ENCODE peak calls at places on chromosomes 7 and 10, in nine cellular contexts. One of them, this sample, is unnamed.

GRCh38 chr10:12251581-12251980 is 55.6 kb downstream of the CDC123 start:
- DNase-seq in IMR-90: no peak
- DNase-seq in transverse colon: no peak
- DNase-seq in GM20000: no peak
- DNase-seq in cardiac muscle cell: no peak
- DNase-seq in endothelial cell: no peak
- DNase-seq in GM13977: no peak
- DNase-seq in coronary artery: no peak
- DNase-seq in epithelial cell of esophagus: no peak
- DNase-seq in this sample: no peak

GRCh38 chr7:133091943-133092464 is 10.1 kb upstream of the CHCHD3 start:
- DNase-seq in IMR-90: no peak
- DNase-seq in transverse colon: no peak
- DNase-seq in GM20000: no peak
- DNase-seq in cardiac muscle cell: no peak
- DNase-seq in endothelial cell: no peak
- DNase-seq in GM13977: no peak
- DNase-seq in coronary artery: no peak
- DNase-seq in epithelial cell of esophagus: no peak
- DNase-seq in this sample: no peak

GRCh38 chr10:69726850-69727249 is 74.9 kb upstream of the COL13A1 start:
- DNase-seq in IMR-90: no peak
- DNase-seq in transverse colon: no peak
- DNase-seq in GM20000: no peak
- DNase-seq in cardiac muscle cell: no peak
- DNase-seq in endothelial cell: no peak
- DNase-seq in GM13977: no peak
- DNase-seq in coronary artery: no peak
- DNase-seq in epithelial cell of esophagus: no peak
- DNase-seq in this sample: no peak

GRCh38 chr10:126222736-126223511 is 165.4 kb downstream of the ADAM12 start:
- DNase-seq in IMR-90: peak; percentile 18
- DNase-seq in transverse colon: no peak
- DNase-seq in GM20000: no peak
- DNase-seq in cardiac muscle cell: peak; percentile 56
- DNase-seq in endothelial cell: no peak
- DNase-seq in GM13977: no peak
- DNase-seq in coronary artery: no peak
- DNase-seq in epithelial cell of esophagus: no peak
- DNase-seq in this sample: peak; percentile 34

GRCh38 chr7:7152315-7152714 is 30.0 kb upstream of the C1GALT1 start:
- DNase-seq in IMR-90: no peak
- DNase-seq in transverse colon: no peak
- DNase-seq in GM20000: no peak
- DNase-seq in cardiac muscle cell: no peak
- DNase-seq in endothelial cell: no peak
- DNase-seq in GM13977: no peak
- DNase-seq in coronary artery: no peak
- DNase-seq in epithelial cell of esophagus: no peak
- DNase-seq in this sample: no peak

GRCh38 chr10:118423800-118424479 is 81.8 kb upstream of the FAM204A start:
- DNase-seq in IMR-90: peak; percentile 81
- DNase-seq in transverse colon: peak; percentile 76
- DNase-seq in GM20000: peak; percentile 51
- DNase-seq in cardiac muscle cell: peak; percentile 92
- DNase-seq in endothelial cell: peak; percentile 90
- DNase-seq in GM13977: peak; percentile 24
- DNase-seq in coronary artery: no peak
- DNase-seq in epithelial cell of esophagus: peak; percentile 95
- DNase-seq in this sample: peak; percentile 87

GRCh38 chr7:156095908-156096539 is 283.8 kb upstream of the SHH start:
- DNase-seq in IMR-90: no peak
- DNase-seq in transverse colon: no peak
- DNase-seq in GM20000: no peak
- DNase-seq in cardiac muscle cell: no peak
- DNase-seq in endothelial cell: no peak
- DNase-seq in GM13977: no peak
- DNase-seq in coronary artery: no peak
- DNase-seq in epithelial cell of esophagus: no peak
- DNase-seq in this sample: no peak

GRCh38 chr7:128389085-128389814 is 20.5 kb downstream of the IMPDH1 start:
- DNase-seq in IMR-90: no peak
- DNase-seq in transverse colon: no peak
- DNase-seq in GM20000: no peak
- DNase-seq in cardiac muscle cell: no peak
- DNase-seq in endothelial cell: no peak
- DNase-seq in GM13977: no peak
- DNase-seq in coronary artery: no peak
- DNase-seq in epithelial cell of esophagus: no peak
- DNase-seq in this sample: no peak

GRCh38 chr7:41053830-41054229 is 649.1 kb downstream of the INHBA start:
- DNase-seq in IMR-90: peak; percentile 87
- DNase-seq in transverse colon: no peak
- DNase-seq in GM20000: no peak
- DNase-seq in cardiac muscle cell: no peak
- DNase-seq in endothelial cell: no peak
- DNase-seq in GM13977: no peak
- DNase-seq in coronary artery: no peak
- DNase-seq in epithelial cell of esophagus: no peak
- DNase-seq in this sample: peak; percentile 63

GRCh38 chr7:152464312-152465117 is 28.7 kb upstream of the KMT2C start:
- DNase-seq in IMR-90: peak; percentile 72
- DNase-seq in transverse colon: peak; percentile 77
- DNase-seq in GM20000: peak; percentile 92
- DNase-seq in cardiac muscle cell: peak; percentile 91
- DNase-seq in endothelial cell: peak; percentile 86
- DNase-seq in GM13977: peak; percentile 89
- DNase-seq in coronary artery: peak; percentile 83
- DNase-seq in epithelial cell of esophagus: peak; percentile 77
- DNase-seq in this sample: peak; percentile 69

GRCh38 chr10:100697070-100697469 is 48.3 kb upstream of the PAX2 start:
- DNase-seq in IMR-90: peak; percentile 55
- DNase-seq in transverse colon: no peak
- DNase-seq in GM20000: no peak
- DNase-seq in cardiac muscle cell: peak; percentile 79
- DNase-seq in endothelial cell: no peak
- DNase-seq in GM13977: no peak
- DNase-seq in coronary artery: no peak
- DNase-seq in epithelial cell of esophagus: peak; percentile 59
- DNase-seq in this sample: peak; percentile 66

GRCh38 chr7:83532229-83532628 is 116.7 kb downstream of the SEMA3E start:
- DNase-seq in IMR-90: peak; percentile 42
- DNase-seq in transverse colon: no peak
- DNase-seq in GM20000: no peak
- DNase-seq in cardiac muscle cell: no peak
- DNase-seq in endothelial cell: no peak
- DNase-seq in GM13977: no peak
- DNase-seq in coronary artery: no peak
- DNase-seq in epithelial cell of esophagus: peak; percentile 52
- DNase-seq in this sample: no peak

GRCh38 chr7:106597751-106598619 is 63.0 kb downstream of the CCDC71L start:
- DNase-seq in IMR-90: no peak
- DNase-seq in transverse colon: no peak
- DNase-seq in GM20000: no peak
- DNase-seq in cardiac muscle cell: no peak
- DNase-seq in endothelial cell: no peak
- DNase-seq in GM13977: no peak
- DNase-seq in coronary artery: no peak
- DNase-seq in epithelial cell of esophagus: no peak
- DNase-seq in this sample: no peak

GRCh38 chr10:121865554-121865953 is 62.3 kb downstream of the ATE1 start:
- DNase-seq in IMR-90: no peak
- DNase-seq in transverse colon: no peak
- DNase-seq in GM20000: no peak
- DNase-seq in cardiac muscle cell: no peak
- DNase-seq in endothelial cell: no peak
- DNase-seq in GM13977: no peak
- DNase-seq in coronary artery: no peak
- DNase-seq in epithelial cell of esophagus: no peak
- DNase-seq in this sample: no peak

GRCh38 chr7:86453454-86453853 is 190.3 kb upstream of the GRM3 start:
- DNase-seq in IMR-90: no peak
- DNase-seq in transverse colon: no peak
- DNase-seq in GM20000: no peak
- DNase-seq in cardiac muscle cell: no peak
- DNase-seq in endothelial cell: no peak
- DNase-seq in GM13977: no peak
- DNase-seq in coronary artery: no peak
- DNase-seq in epithelial cell of esophagus: no peak
- DNase-seq in this sample: no peak

GRCh38 chr7:130732980-130733865 is 784 bp downstream of the KLF14 start:
- DNase-seq in IMR-90: peak; percentile 1
- DNase-seq in transverse colon: peak; percentile 41
- DNase-seq in GM20000: peak; percentile 80
- DNase-seq in cardiac muscle cell: no peak
- DNase-seq in endothelial cell: no peak
- DNase-seq in GM13977: peak; percentile 74
- DNase-seq in coronary artery: no peak
- DNase-seq in epithelial cell of esophagus: peak; percentile 33
- DNase-seq in this sample: no peak

GRCh38 chr10:98353105-98353504 is 61.9 kb downstream of the PYROXD2 start:
- DNase-seq in IMR-90: no peak
- DNase-seq in transverse colon: no peak
- DNase-seq in GM20000: no peak
- DNase-seq in cardiac muscle cell: peak; percentile 29
- DNase-seq in endothelial cell: no peak
- DNase-seq in GM13977: no peak
- DNase-seq in coronary artery: no peak
- DNase-seq in epithelial cell of esophagus: no peak
- DNase-seq in this sample: no peak

DNA sequence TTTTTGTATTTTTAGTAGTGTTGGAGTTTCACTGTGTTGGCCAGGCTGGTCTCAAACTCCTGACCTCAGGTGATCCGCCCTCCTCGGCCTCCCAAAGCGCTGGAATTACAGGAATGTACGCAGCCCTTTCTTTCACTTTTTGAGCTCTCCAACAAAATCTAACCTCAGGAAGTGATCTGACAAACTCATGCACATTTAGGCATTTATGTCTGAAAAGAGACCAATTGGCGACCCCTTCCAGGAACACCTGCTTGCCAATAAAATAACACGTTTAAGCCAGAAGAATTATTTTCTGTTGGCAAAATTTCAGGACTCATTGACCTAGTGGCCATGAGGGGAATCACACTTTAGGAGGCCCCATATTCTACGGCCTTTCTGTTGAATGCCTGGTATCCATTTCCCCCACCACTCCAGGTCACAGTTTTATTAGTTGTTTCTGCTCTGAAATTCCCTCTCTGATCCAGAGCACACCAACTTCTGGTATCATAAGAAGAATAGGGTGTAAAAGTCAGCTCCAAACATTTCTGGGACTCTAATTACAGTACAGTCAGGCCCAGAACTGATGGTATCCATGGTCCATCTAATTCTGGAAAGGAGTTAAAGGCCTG is 65.8 kb upstream of the FRMD4A start:
- DNase-seq in IMR-90: no peak
- DNase-seq in transverse colon: no peak
- DNase-seq in GM20000: no peak
- DNase-seq in cardiac muscle cell: peak; percentile 57
- DNase-seq in endothelial cell: no peak
- DNase-seq in GM13977: no peak
- DNase-seq in coronary artery: no peak
- DNase-seq in epithelial cell of esophagus: no peak
- DNase-seq in this sample: peak; percentile 52
- TF ChIP-seq CTCF in IMR-90: peak; percentile 50
- TF ChIP-seq CTCF in transverse colon: no peak
- TF ChIP-seq CTCF in GM20000: no peak
- TF ChIP-seq CTCF in cardiac muscle cell: peak; percentile 58
- TF ChIP-seq CTCF in endothelial cell: peak; percentile 86
- TF ChIP-seq CTCF in GM13977: peak; percentile 21
- TF ChIP-seq CTCF in coronary artery: no peak
- TF ChIP-seq CTCF in epithelial cell of esophagus: peak; percentile 17
- TF ChIP-seq CTCF in this sample: peak; percentile 85

GRCh38 chr7:100190059-100190711 is 12.5 kb downstream of the STAG3 start:
- DNase-seq in IMR-90: peak; percentile 62
- DNase-seq in transverse colon: no peak
- DNase-seq in GM20000: peak; percentile 30
- DNase-seq in cardiac muscle cell: peak; percentile 65
- DNase-seq in endothelial cell: no peak
- DNase-seq in GM13977: peak; percentile 38
- DNase-seq in coronary artery: no peak
- DNase-seq in epithelial cell of esophagus: peak; percentile 47
- DNase-seq in this sample: peak; percentile 37
- TF ChIP-seq CTCF in IMR-90: peak; percentile 57
- TF ChIP-seq CTCF in transverse colon: peak; percentile 41
- TF ChIP-seq CTCF in GM20000: no peak
- TF ChIP-seq CTCF in cardiac muscle cell: peak; percentile 49
- TF ChIP-seq CTCF in endothelial cell: peak; percentile 25
- TF ChIP-seq CTCF in GM13977: peak; percentile 55
- TF ChIP-seq CTCF in coronary artery: no peak
- TF ChIP-seq CTCF in epithelial cell of esophagus: peak; percentile 14
- TF ChIP-seq CTCF in this sample: peak; percentile 72

GRCh38 chr7:43454936-43455518 is 127.9 kb upstream of the STK17A start:
- DNase-seq in IMR-90: peak; percentile 42
- DNase-seq in transverse colon: no peak
- DNase-seq in GM20000: peak; percentile 74
- DNase-seq in cardiac muscle cell: peak; percentile 60
- DNase-seq in endothelial cell: no peak
- DNase-seq in GM13977: peak; percentile 65
- DNase-seq in coronary artery: no peak
- DNase-seq in epithelial cell of esophagus: peak; percentile 69
- DNase-seq in this sample: peak; percentile 49
- TF ChIP-seq CTCF in IMR-90: peak; percentile 54
- TF ChIP-seq CTCF in transverse colon: peak; percentile 42
- TF ChIP-seq CTCF in GM20000: peak; percentile 19
- TF ChIP-seq CTCF in cardiac muscle cell: peak; percentile 45
- TF ChIP-seq CTCF in endothelial cell: peak; percentile 71
- TF ChIP-seq CTCF in GM13977: peak; percentile 52
- TF ChIP-seq CTCF in coronary artery: no peak
- TF ChIP-seq CTCF in epithelial cell of esophagus: peak; percentile 53
- TF ChIP-seq CTCF in this sample: peak; percentile 78

GRCh38 chr10:124723826-124724225 is 20.4 kb downstream of the FAM53B start:
- DNase-seq in IMR-90: no peak
- DNase-seq in transverse colon: no peak
- DNase-seq in GM20000: no peak
- DNase-seq in cardiac muscle cell: no peak
- DNase-seq in endothelial cell: no peak
- DNase-seq in GM13977: no peak
- DNase-seq in coronary artery: no peak
- DNase-seq in epithelial cell of esophagus: no peak
- DNase-seq in this sample: no peak

GRCh38 chr10:124725171-124725631 is 19.0 kb downstream of the FAM53B start:
- DNase-seq in IMR-90: no peak
- DNase-seq in transverse colon: no peak
- DNase-seq in GM20000: no peak
- DNase-seq in cardiac muscle cell: no peak
- DNase-seq in endothelial cell: no peak
- DNase-seq in GM13977: no peak
- DNase-seq in coronary artery: peak; percentile 41
- DNase-seq in epithelial cell of esophagus: no peak
- DNase-seq in this sample: no peak

GRCh38 chr10:124722812-124723783 is 21.1 kb downstream of the FAM53B start:
- DNase-seq in IMR-90: no peak
- DNase-seq in transverse colon: peak; percentile 66
- DNase-seq in GM20000: peak; percentile 89
- DNase-seq in cardiac muscle cell: no peak
- DNase-seq in endothelial cell: no peak
- DNase-seq in GM13977: peak; percentile 92
- DNase-seq in coronary artery: no peak
- DNase-seq in epithelial cell of esophagus: peak; percentile 76
- DNase-seq in this sample: no peak

GRCh38 chr10:124725791-124726190 is 18.4 kb downstream of the FAM53B start:
- DNase-seq in IMR-90: no peak
- DNase-seq in transverse colon: no peak
- DNase-seq in GM20000: no peak
- DNase-seq in cardiac muscle cell: no peak
- DNase-seq in endothelial cell: no peak
- DNase-seq in GM13977: no peak
- DNase-seq in coronary artery: peak; percentile 43
- DNase-seq in epithelial cell of esophagus: no peak
- DNase-seq in this sample: no peak

GRCh38 chr10:124724279-124725027 is 19.7 kb downstream of the FAM53B start:
- DNase-seq in IMR-90: no peak
- DNase-seq in transverse colon: peak; percentile 69
- DNase-seq in GM20000: no peak
- DNase-seq in cardiac muscle cell: no peak
- DNase-seq in endothelial cell: no peak
- DNase-seq in GM13977: no peak
- DNase-seq in coronary artery: peak; percentile 71
- DNase-seq in epithelial cell of esophagus: no peak
- DNase-seq in this sample: no peak
- TF ChIP-seq CTCF in IMR-90: no peak
- TF ChIP-seq CTCF in transverse colon: no peak
- TF ChIP-seq CTCF in GM20000: no peak
- TF ChIP-seq CTCF in cardiac muscle cell: no peak
- TF ChIP-seq CTCF in endothelial cell: no peak
- TF ChIP-seq CTCF in GM13977: no peak
- TF ChIP-seq CTCF in coronary artery: no peak
- TF ChIP-seq CTCF in epithelial cell of esophagus: no peak
- TF ChIP-seq CTCF in this sample: no peak